ENCODE peak calls at places on chromosomes 2 and 18, in six cellular contexts. V is stomach, P is HCT116, D is thyroid gland, Y is Peyer's patch, L is transverse colon. W is an unnamed sample. For H3K4me1, the result is how much of the 10 kb centered on the place peaks cover.

GRCh38 chr2:42238644-42239288 is 69.6 kb downstream of the EML4 start:
- DNase-seq in V (peak), D (peak), P (peak), L (peak), Y (peak), W (no peak)

GRCh38 chr18:34117319-34117718 is 107.4 kb downstream of the NOL4 start:
- DNase-seq in Y (no peak), V (no peak), P (no peak), D (no peak), L (no peak), W (no peak)

GRCh38 chr2:231621051-231621879 is 28.6 kb downstream of the TEX44 start:
- DNase-seq in P (peak), D (no peak), V (no peak), L (peak), Y (no peak), W (no peak)

GRCh38 chr2:103664690-103665089 is 902.9 kb downstream of the TMEM182 start:
- DNase-seq in D (no peak), L (no peak), P (no peak), Y (no peak), V (no peak), W (no peak)

GRCh38 chr2:207126724-207127314 is 38.9 kb downstream of the KLF7 start:
- DNase-seq in L (no peak), V (no peak), D (no peak), Y (no peak), P (no peak), W (no peak)

GRCh38 chr2:238467772-238468171 is 41.0 kb downstream of the ASB1 start:
- DNase-seq in P (no peak), V (no peak), D (no peak), L (no peak), Y (no peak), W (no peak)

GRCh38 chr18:13482641-13482945 is 243.8 kb downstream of the FAM210A start:
- DNase-seq in L (no peak), D (no peak), V (no peak), Y (no peak), P (no peak), W (no peak)

GRCh38 chr18:2410688-2411087 is 160.6 kb downstream of the METTL4 start:
- DNase-seq in V (no peak), D (no peak), L (no peak), P (peak), Y (no peak), W (no peak)

GRCh38 chr2:228334173-228334572 is 152.7 kb upstream of the SPHKAP start:
- DNase-seq in P (no peak), V (no peak), L (no peak), Y (no peak), D (no peak), W (no peak)

GRCh38 chr2:147223119-147223518 is 621.7 kb upstream of the ACVR2A start:
- DNase-seq in Y (no peak), V (no peak), D (no peak), L (no peak), P (no peak), W (no peak)

GRCh38 chr2:9463698-9464034 is 10.7 kb upstream of the IAH1 start:
- DNase-seq in P (no peak), V (no peak), L (no peak), Y (no peak), D (no peak), W (no peak)

GRCh38 chr2:181456660-181457120 is 496 bp upstream of the ITGA4 start:
- DNase-seq in P (no peak), L (peak), D (peak), Y (peak), V (peak), W (peak)

GRCh38 chr2:105384861-105385260 is 14.0 kb downstream of the FHL2 start:
- DNase-seq in L (no peak), P (no peak), V (no peak), Y (no peak), D (no peak), W (no peak)
- H3K4me1 ChIP-seq in L (under half), P (under half), V (under half), Y (under half), D (under half), W (under half)

DNA sequence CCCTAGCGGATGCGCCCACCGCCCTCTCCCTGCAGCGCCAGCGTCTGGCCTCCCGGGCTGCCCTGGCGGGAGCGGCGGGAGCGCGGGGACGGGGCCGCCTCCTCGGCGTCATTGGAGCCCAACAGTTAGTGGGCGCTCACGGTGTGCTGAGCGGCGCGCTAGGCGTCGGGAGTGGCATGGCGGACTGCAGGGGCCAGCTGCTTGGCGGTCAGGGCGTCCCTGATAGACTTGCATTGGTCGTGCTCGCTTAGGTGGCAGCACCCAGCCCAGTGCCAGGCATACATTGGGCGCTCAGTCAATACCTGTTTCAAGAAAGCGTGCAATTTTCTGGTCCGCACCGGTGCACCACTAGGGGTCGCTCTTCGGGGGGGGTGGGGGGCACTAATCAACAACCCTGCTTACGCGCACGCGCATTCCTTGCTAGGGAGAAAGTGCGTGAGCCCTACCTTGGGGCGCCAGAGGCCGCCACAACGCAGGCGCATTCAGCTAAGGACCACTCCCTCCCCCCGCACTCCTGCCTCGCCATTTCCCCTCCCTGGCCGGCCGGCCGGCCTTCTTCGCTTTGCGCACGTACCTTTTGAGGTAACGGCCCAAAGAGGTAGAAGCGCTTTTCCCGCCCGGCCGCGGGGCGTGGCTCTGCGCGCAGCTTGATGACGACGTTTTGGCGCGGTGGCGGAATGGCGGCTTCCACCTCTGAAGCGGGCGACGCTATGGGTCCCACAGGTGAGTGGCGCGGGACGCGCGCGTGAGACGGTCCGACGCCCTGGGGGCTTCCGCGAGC is 411 bp upstream of the MZT2A start:
- DNase-seq in Y (peak), P (peak), D (peak), L (peak), V (peak), W (peak)
- TF ChIP-seq POLR2A in Y (no peak), P (no peak), D (no peak), L (peak), V (no peak), W (peak)

GRCh38 chr2:101112772-101113157 is 38.4 kb downstream of the TBC1D8 start:
- DNase-seq in L (no peak), D (peak), V (no peak), Y (no peak), P (no peak), W (no peak)

GRCh38 chr2:101114815-101115214 is 36.4 kb downstream of the TBC1D8 start:
- DNase-seq in V (no peak), D (no peak), L (peak), Y (no peak), P (no peak), W (no peak)

GRCh38 chr2:101114268-101114783 is 36.9 kb downstream of the TBC1D8 start:
- DNase-seq in Y (no peak), L (no peak), V (no peak), P (no peak), D (no peak), W (no peak)

GRCh38 chr2:101111917-101112771 is 39.0 kb downstream of the TBC1D8 start:
- DNase-seq in D (no peak), Y (no peak), L (no peak), P (no peak), V (no peak), W (no peak)

GRCh38 chr2:101113441-101114267 is 37.5 kb downstream of the TBC1D8 start:
- DNase-seq in V (peak), L (peak), P (peak), D (no peak), Y (no peak), W (no peak)
- H3K4me1 ChIP-seq in V (half or more), L (under half), P (under half), D (under half), Y (under half), W (half or more)

GRCh38 chr2:201233192-201234166 is 26.9 kb upstream of the CASP8 start:
- DNase-seq in L (peak), V (peak), P (peak), D (peak), Y (peak), W (peak)
- TF ChIP-seq POLR2A in L (peak), V (no peak), P (peak), D (no peak), Y (peak), W (peak)

GRCh38 chr18:48675330-48675761 is 136.5 kb downstream of the CTIF start:
- DNase-seq in L (peak), V (peak), P (peak), D (peak), Y (peak), W (peak)
- H3K4me1 ChIP-seq in L (under half), V (under half), P (under half), D (under half), Y (under half), W (half or more)

W was measured in right lobe of liver.